ENCODE peak calls at places on chromosome 10, in four cellular contexts. P is K562, A is GM12878, F is HepG2. H is an unnamed sample.

GRCh38 chr10:6056411-6057135 is 5.6 kb downstream of the IL2RA start:
- DNase-seq in A (no peak), F (no peak), P (no peak), H (peak)

GRCh38 chr10:78214931-78215330 is 181.3 kb downstream of the RPS24 start:
- DNase-seq in F (no peak), A (no peak), P (no peak), H (no peak)

GRCh38 chr10:18610517-18610916 is 40.9 kb downstream of the NSUN6 start:
- DNase-seq in A (no peak), F (peak), P (no peak), H (no peak)

GRCh38 chr10:42482411-42482810 is 156.0 kb downstream of the ZNF33B start:
- DNase-seq in P (no peak), A (no peak), F (no peak), H (no peak)

GRCh38 chr10:29191674-29192073 is 97.2 kb upstream of the LYZL1 start:
- DNase-seq in F (no peak), A (no peak), P (no peak), H (no peak)

GRCh38 chr10:77496941-77497420 is 140.6 kb downstream of the KCNMA1 start:
- DNase-seq in A (no peak), P (no peak), F (peak), H (no peak)

GRCh38 chr10:103480521-103480920 is 1.5 kb upstream of the CALHM3 start:
- DNase-seq in P (no peak), A (no peak), F (no peak), H (no peak)

GRCh38 chr10:50554381-50554994 is 69.3 kb downstream of the SGMS1 start:
- DNase-seq in P (no peak), A (no peak), F (no peak), H (no peak)

GRCh38 chr10:74189999-74190421 is 39.0 kb downstream of the ADK start:
- DNase-seq in P (no peak), F (peak), A (peak), H (no peak)

GRCh38 chr10:48215148-48215982 is 59.1 kb downstream of the FRMPD2 start:
- DNase-seq in P (peak), A (peak), F (peak), H (peak)

GRCh38 chr10:133325761-133326463 is 10.8 kb downstream of the CALY start:
- DNase-seq in P (no peak), F (no peak), A (no peak), H (peak)

GRCh38 chr10:129621694-129622093 is 154.7 kb downstream of the MGMT start:
- DNase-seq in A (no peak), P (no peak), F (no peak), H (no peak)

GRCh38 chr10:3395487-3395886 is 222.9 kb upstream of the PITRM1 start:
- DNase-seq in A (no peak), F (no peak), P (no peak), H (no peak)

GRCh38 chr10:88271736-88272135 is 311.4 kb downstream of the RNLS start:
- DNase-seq in P (no peak), F (no peak), A (no peak), H (no peak)

GRCh38 chr10:108014902-108015177 is 850.3 kb upstream of the SORCS1 start:
- DNase-seq in F (no peak), P (no peak), A (peak), H (no peak)

GRCh38 chr10:72045586-72045985 is 42.8 kb downstream of the SPOCK2 start:
- DNase-seq in F (no peak), P (no peak), A (no peak), H (no peak)

GRCh38 chr10:62062752-62063512 is 161.4 kb downstream of the ARID5B start:
- DNase-seq in P (no peak), A (no peak), F (no peak), H (no peak)

GRCh38 chr10:70101668-70102067 is 31.0 kb downstream of the AIFM2 start:
- DNase-seq in F (no peak), A (no peak), P (no peak), H (no peak)

GRCh38 chr10:14858338-14858925 is 20.2 kb upstream of the SUV39H2 start:
- DNase-seq in P (no peak), A (no peak), F (no peak), H (no peak)

GRCh38 chr10:70144372-70145110 is 2.0 kb downstream of the TYSND1 start:
- DNase-seq in A (no peak), P (no peak), F (no peak), H (peak)

GRCh38 chr10:127556911-127557310 is 7.8 kb downstream of the NPS start:
- DNase-seq in P (no peak), A (no peak), F (no peak), H (peak)

GRCh38 chr10:94361161-94361794 is 1.5 kb downstream of the NOC3L start:
- DNase-seq in P (no peak), F (peak), A (peak), H (no peak)

GRCh38 chr10:14236341-14236740 is 94.4 kb downstream of the FRMD4A start:
- DNase-seq in F (no peak), A (no peak), P (no peak), H (no peak)

GRCh38 chr10:132153616-132154217 is 33.0 kb upstream of the DPYSL4 start:
- DNase-seq in F (no peak), P (no peak), A (no peak), H (no peak)

GRCh38 chr10:71747808-71748523 is 25.4 kb downstream of the VSIR start:
- DNase-seq in F (no peak), P (no peak), A (peak), H (no peak)

GRCh38 chr10:96626795-96627194 is 40.0 kb upstream of the TM9SF3 start:
- DNase-seq in P (peak), F (no peak), A (no peak), H (no peak)

GRCh38 chr10:10587744-10588393 is 429.8 kb upstream of the CELF2 start:
- DNase-seq in F (no peak), A (no peak), P (no peak), H (no peak)

GRCh38 chr10:74275755-74276154 is 124.7 kb downstream of the ADK start:
- DNase-seq in A (no peak), F (no peak), P (no peak), H (no peak)

GRCh38 chr10:84076047-84076388 is 63.3 kb upstream of the GHITM start:
- DNase-seq in A (no peak), F (no peak), P (no peak), H (no peak)

GRCh38 chr10:91097313-91097712 is 123.2 kb upstream of the PCGF5 start:
- DNase-seq in P (no peak), F (no peak), A (no peak), H (no peak)

GRCh38 chr10:110881247-110881646 is 9.5 kb downstream of the PDCD4 start:
- DNase-seq in P (no peak), A (no peak), F (no peak), H (no peak)

GRCh38 chr10:121536271-121536918 is 61.8 kb downstream of the FGFR2 start:
- DNase-seq in F (no peak), A (no peak), P (no peak), H (no peak)
- TF ChIP-seq CBX5 in F (no peak), A (no peak), P (no peak), H (no peak)

GRCh38 chr10:125066704-125067447 is 93.5 kb downstream of the CTBP2 start:
- DNase-seq in A (no peak), P (no peak), F (no peak), H (no peak)

GRCh38 chr10:125062244-125063208 is 97.8 kb downstream of the CTBP2 start:
- DNase-seq in A (no peak), F (no peak), P (no peak), H (no peak)

GRCh38 chr10:125063256-125063945 is 97.0 kb downstream of the CTBP2 start:
- DNase-seq in F (no peak), A (no peak), P (no peak), H (no peak)

GRCh38 chr10:125067764-125068163 is 92.6 kb downstream of the CTBP2 start:
- DNase-seq in P (no peak), F (no peak), A (no peak), H (no peak)

DNA sequence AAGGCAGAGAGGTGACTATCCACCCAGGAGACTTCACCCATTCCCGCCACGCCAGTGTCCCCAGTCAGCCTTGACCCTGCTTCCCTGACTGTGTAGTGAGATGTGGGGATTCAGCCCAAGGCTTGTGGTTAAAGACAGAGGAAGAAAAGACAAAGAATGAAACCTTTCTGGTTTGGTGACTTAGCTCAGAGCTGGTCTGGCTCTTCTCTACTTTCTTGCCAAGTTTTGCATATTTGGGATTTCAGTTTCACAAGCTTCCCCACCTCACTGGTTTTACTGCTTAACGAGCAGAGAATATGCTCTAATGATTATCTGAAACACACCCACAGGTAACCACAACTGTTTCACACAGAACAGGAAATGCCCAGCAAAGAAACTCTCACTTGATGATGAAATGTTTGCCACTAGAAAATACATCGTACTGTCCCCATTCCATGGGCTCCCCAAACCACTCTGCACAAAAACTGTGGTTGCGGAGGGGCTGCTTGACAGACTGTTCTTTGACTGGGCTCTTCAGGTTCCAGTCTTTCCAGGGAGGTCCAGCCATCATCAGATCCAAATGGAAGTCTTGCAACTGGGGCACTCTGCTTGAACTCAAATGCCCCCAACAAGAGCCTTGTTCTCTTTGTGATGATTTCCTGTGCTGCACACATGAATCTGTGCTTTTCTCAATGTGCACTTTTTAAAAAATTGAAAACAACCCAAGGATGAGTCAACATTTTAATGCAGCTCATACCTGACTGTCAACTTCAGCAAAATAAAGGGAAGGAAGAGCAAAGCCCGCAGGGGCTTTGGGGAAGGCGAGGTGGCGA is 95.5 kb downstream of the CTBP2 start:
- DNase-seq in P (no peak), A (peak), F (no peak), H (no peak)
- TF ChIP-seq EP300 in P (no peak), A (peak), F (no peak), H (no peak)

DNA sequence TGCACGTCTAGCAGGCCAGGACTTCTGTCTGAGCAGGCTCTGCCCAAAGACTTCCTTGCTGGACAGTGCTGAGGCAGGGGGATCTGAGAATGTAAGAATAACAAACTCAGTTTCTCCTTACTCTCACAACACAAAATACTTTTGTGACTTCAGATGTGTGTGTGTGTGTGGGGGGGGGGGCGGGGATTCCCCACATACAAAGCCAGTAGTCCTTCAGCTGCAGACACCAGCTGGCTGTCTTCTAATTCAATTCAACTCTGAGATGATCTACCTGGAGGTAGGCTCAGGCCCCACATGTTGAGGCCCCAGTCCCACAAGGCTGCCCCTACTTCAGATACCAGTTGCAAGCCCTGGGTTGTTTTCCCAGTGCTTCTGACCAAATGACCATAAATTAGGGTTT is 4.7 kb upstream of the CXCL12 start:
- DNase-seq in A (no peak), P (no peak), F (no peak), H (no peak)
- TF ChIP-seq CBX5 in A (no peak), P (no peak), F (no peak), H (no peak)

GRCh38 chr10:22551966-22552365 is 162.4 kb downstream of the PIP4K2A start:
- DNase-seq in A (no peak), P (no peak), F (no peak), H (no peak)

GRCh38 chr10:22550732-22551131 is 163.6 kb downstream of the PIP4K2A start:
- DNase-seq in F (peak), A (no peak), P (peak), H (peak)

GRCh38 chr10:22553452-22553995 is 160.9 kb downstream of the PIP4K2A start:
- DNase-seq in F (no peak), A (no peak), P (no peak), H (no peak)

GRCh38 chr10:22554481-22555182 is 159.7 kb downstream of the PIP4K2A start:
- DNase-seq in A (no peak), P (no peak), F (no peak), H (no peak)

GRCh38 chr10:22552888-22553378 is 161.4 kb downstream of the PIP4K2A start:
- DNase-seq in A (no peak), F (no peak), P (no peak), H (no peak)
- TF ChIP-seq EP300 in A (no peak), F (no peak), P (no peak), H (no peak)

GRCh38 chr10:82815680-82816079 is 940.7 kb downstream of the NRG3 start:
- DNase-seq in P (no peak), F (no peak), A (no peak), H (no peak)

GRCh38 chr10:82813856-82814255 is 938.9 kb downstream of the NRG3 start:
- DNase-seq in A (no peak), F (peak), P (no peak), H (no peak)

GRCh38 chr10:82811621-82812020 is 936.6 kb downstream of the NRG3 start:
- DNase-seq in F (no peak), P (peak), A (no peak), H (peak)

DNA sequence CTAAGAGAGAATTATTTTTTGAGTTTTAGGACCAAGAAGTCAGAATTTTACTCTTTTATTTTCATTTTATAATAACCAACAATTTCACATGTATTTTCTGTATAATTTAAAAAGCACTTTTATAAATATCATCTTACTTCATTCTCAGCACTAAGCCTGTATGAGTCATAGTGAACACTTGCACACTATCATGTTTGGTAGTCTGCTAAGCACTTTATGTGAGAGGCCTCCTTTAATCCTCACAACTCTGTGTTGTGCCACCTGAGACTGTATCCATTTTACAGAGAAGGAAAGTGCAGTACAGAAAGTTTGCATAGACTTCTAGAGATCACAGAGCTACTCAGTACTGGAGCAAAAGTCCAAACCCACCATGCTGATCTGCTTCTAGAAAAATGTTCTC is 939.6 kb downstream of the NRG3 start:
- DNase-seq in A (no peak), F (no peak), P (no peak), H (no peak)
- TF ChIP-seq CBX5 in A (no peak), F (no peak), P (no peak), H (no peak)

GRCh38 chr10:63711361-63711760 is 190.2 kb downstream of the REEP3 start:
- DNase-seq in P (no peak), A (no peak), F (no peak), H (no peak)

GRCh38 chr10:63716174-63716573 is 195.0 kb downstream of the REEP3 start:
- DNase-seq in F (no peak), P (no peak), A (no peak), H (no peak)

GRCh38 chr10:63711866-63712716 is 190.9 kb downstream of the REEP3 start:
- DNase-seq in A (no peak), P (no peak), F (peak), H (no peak)

GRCh38 chr10:63712717-63713115 is 191.5 kb downstream of the REEP3 start:
- DNase-seq in F (no peak), A (no peak), P (no peak), H (no peak)

DNA sequence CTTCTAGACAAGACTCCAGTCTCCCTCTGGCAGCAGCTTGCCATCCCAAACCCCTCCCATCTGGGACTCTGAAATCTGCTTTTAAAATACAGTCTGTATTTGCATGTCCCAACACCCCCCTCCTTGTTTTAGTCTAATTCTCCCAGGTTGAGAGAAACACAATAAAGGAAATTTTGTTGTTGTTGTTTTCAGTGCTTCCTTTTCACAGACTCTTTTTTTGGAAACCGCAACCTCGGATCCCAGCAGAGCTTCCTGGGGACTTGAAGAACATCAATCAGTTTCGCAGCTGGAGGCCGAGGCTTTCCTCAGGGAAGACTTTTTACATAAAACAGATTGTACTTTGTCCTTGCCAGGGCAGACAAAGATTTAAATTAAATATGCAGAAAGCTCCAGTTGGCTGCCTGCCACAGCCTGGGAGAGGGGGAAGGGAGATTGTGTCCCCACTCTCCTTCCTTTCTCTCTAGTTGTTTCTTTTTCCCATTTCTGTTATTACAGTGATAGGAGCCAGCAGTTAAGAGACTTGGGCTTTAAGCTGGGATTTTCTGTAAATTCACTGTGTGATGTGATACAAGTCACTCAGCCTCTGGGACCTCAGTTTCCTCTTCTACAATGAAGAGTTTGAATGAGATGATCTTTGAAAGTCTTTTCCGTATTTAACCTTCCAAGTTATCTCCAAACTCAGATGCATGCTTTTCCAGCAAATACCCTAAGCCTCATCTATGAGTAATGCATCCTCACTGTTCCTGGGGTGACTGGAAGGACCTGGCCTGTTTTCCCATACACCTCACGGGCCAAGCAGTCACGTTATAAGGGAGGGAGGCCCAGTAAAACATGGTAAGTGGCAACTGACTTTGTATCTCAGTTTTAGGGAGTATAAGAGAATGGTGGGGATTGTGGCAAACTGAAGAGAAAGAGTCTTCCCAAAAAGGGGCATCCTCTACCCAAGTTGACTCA is 192.3 kb downstream of the REEP3 start:
- DNase-seq in P (no peak), A (no peak), F (peak), H (peak)
- TF ChIP-seq EP300 in P (no peak), A (no peak), F (no peak), H (no peak)

DNA sequence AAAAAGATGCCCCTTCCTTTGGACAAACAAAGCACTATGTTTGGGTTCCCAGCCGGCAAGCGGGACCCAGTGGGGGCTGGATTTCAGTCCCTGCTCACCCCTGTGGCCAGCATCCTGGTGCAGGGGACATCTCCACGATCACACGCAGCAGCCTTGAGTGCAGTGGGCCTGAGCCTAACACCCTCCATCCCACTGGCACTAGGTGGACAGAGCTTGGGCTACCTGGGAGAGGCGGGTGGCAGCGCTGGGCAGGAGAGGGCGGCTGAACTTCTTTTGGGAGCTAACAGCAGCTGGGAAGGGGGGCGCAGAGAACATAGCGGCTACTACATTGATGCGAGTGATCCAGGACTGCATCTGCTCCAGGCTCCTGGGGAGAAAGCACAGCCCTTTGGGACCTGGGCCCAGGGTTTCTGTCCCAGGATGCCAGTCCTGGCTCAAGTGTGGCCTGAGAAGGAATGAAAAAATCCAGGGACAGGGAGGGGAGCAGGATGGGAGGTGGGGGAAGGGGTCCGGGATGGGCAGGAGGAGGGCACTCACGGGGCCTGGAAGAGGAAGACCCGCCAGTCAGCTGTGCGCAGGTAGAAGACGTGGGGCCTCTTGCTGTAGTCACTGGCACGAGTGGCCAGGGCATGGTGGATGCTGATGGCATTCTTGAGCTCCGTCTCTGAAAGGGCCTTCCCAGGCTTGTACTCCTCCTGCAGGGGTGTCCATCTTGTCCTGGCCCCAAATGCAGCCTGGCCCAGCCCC is 9.0 kb downstream of the NFKB2 start:
- DNase-seq in A (no peak), F (no peak), P (no peak), H (no peak)
- TF ChIP-seq CBX5 in A (no peak), F (no peak), P (no peak), H (no peak)

H was measured in H1.